ENCODE peak calls at places on chromosomes 6 and 20, in seven cellular contexts. Z, C, I, T, M, B and A are unnamed samples.

GRCh38 chr6:52820198-52820597 is 16.6 kb upstream of the GSTA1 start:
- DNase-seq in Z (no peak), C (no peak), I (no peak), T (no peak), M (peak; percentile 26), B (no peak), A (no peak)

GRCh38 chr20:9110365-9110764 is 41.5 kb downstream of the PLCB4 start:
- DNase-seq in Z (no peak), C (no peak), I (no peak), T (no peak), M (peak; percentile 13), B (no peak), A (no peak)

GRCh38 chr6:77624468-77624867 is 28.4 kb upstream of the MEI4 start:
- DNase-seq in Z (no peak), C (no peak), I (no peak), T (no peak), M (no peak), B (no peak), A (no peak)

GRCh38 chr20:61397790-61398189 is 145.7 kb downstream of the CDH4 start:
- DNase-seq in Z (no peak), C (no peak), I (no peak), T (no peak), M (no peak), B (no peak), A (no peak)

GRCh38 chr6:111971181-111971829 is 82.6 kb upstream of the CCN6 start:
- DNase-seq in Z (no peak), C (no peak), I (no peak), T (no peak), M (no peak), B (no peak), A (no peak)

GRCh38 chr6:169503556-169503955 is 198.3 kb downstream of the WDR27 start:
- DNase-seq in Z (no peak), C (no peak), I (no peak), T (no peak), M (no peak), B (no peak), A (no peak)

GRCh38 chr20:50558483-50558925 is 48.3 kb downstream of the PTPN1 start:
- DNase-seq in Z (no peak), C (no peak), I (peak; percentile 89), T (no peak), M (peak; percentile 73), B (no peak), A (no peak)

GRCh38 chr6:25469797-25470388 is 182.1 kb upstream of the SCGN start:
- DNase-seq in Z (no peak), C (no peak), I (no peak), T (no peak), M (no peak), B (no peak), A (no peak)

GRCh38 chr20:41145821-41146620 is 8.7 kb downstream of the PLCG1 start:
- DNase-seq in Z (no peak), C (no peak), I (no peak), T (no peak), M (peak; percentile 68), B (no peak), A (no peak)

GRCh38 chr6:33490621-33491020 is 36.2 kb downstream of the ZBTB9 start:
- DNase-seq in Z (peak; percentile 36), C (no peak), I (no peak), T (no peak), M (no peak), B (no peak), A (peak; percentile 65)

GRCh38 chr20:61514805-61515505 is 262.9 kb downstream of the CDH4 start:
- DNase-seq in Z (no peak), C (no peak), I (no peak), T (no peak), M (no peak), B (no peak), A (no peak)

GRCh38 chr6:1894954-1895353 is 285.2 kb downstream of the FOXC1 start:
- DNase-seq in Z (no peak), C (no peak), I (no peak), T (no peak), M (no peak), B (no peak), A (no peak)

GRCh38 chr20:34557936-34558319 is 590 bp upstream of the MAP1LC3A start:
- DNase-seq in Z (no peak), C (no peak), I (no peak), T (no peak), M (no peak), B (no peak), A (peak; percentile 42)

GRCh38 chr6:41208439-41209106 is 7.6 kb upstream of the TREML2 start:
- DNase-seq in Z (no peak), C (no peak), I (no peak), T (no peak), M (no peak), B (no peak), A (no peak)

GRCh38 chr6:18242062-18242851 is 22.1 kb downstream of the DEK start:
- DNase-seq in Z (no peak), C (no peak), I (peak; percentile 38), T (no peak), M (peak; percentile 70), B (no peak), A (no peak)

GRCh38 chr6:34592208-34592952 is 36.3 kb upstream of the SPDEF start:
- DNase-seq in Z (no peak), C (no peak), I (no peak), T (no peak), M (no peak), B (no peak), A (peak; percentile 35)

GRCh38 chr6:111838749-111839484 is 34.3 kb downstream of the FYN start:
- DNase-seq in Z (no peak), C (no peak), I (no peak), T (no peak), M (no peak), B (no peak), A (no peak)

GRCh38 chr20:4511776-4512175 is 209.9 kb upstream of the PRND start:
- DNase-seq in Z (no peak), C (no peak), I (no peak), T (no peak), M (no peak), B (no peak), A (no peak)

GRCh38 chr6:27130668-27131428 is 116.7 kb upstream of the PRSS16 start:
- DNase-seq in Z (no peak), C (no peak), I (peak; percentile 48), T (peak; percentile 44), M (no peak), B (no peak), A (no peak)

GRCh38 chr6:168619560-168620314 is 178.8 kb downstream of the SMOC2 start:
- DNase-seq in Z (no peak), C (no peak), I (no peak), T (no peak), M (no peak), B (peak; percentile 21), A (no peak)

GRCh38 chr6:158774734-158775449 is 44.3 kb downstream of the EZR start:
- DNase-seq in Z (no peak), C (no peak), I (no peak), T (no peak), M (no peak), B (no peak), A (no peak)

GRCh38 chr20:61990484-61990883 is 75.2 kb downstream of the TAF4 start:
- DNase-seq in Z (no peak), C (no peak), I (no peak), T (no peak), M (no peak), B (no peak), A (no peak)